ENCODE peak calls at places on chromosomes 4 and X, in eight cellular contexts. O is AG09309, H is breast epithelium, S is omental fat pad, G is psoas muscle, P is coronary artery, R is cardiac muscle cell, L is stomach. D is an unnamed sample.

GRCh38 chr4:110867251-110867960 is 244.5 kb upstream of the PITX2 start:
- DNase-seq in R (no peak), G (no peak), L (no peak), P (no peak), H (no peak), S (no peak), O (no peak), D (no peak)

GRCh38 chr4:10809905-10810304 is 125.3 kb upstream of the CLNK start:
- DNase-seq in P (no peak), S (no peak), R (no peak), O (no peak), G (no peak), L (no peak), H (no peak), D (no peak)

GRCh38 chrX:100085851-100086250 is 324.2 kb downstream of the PCDH19 start:
- DNase-seq in P (no peak), G (no peak), O (no peak), S (no peak), R (no peak), H (no peak), L (no peak), D (no peak)

GRCh38 chrX:19897087-19897486 is 9.7 kb upstream of the SH3KBP1 start:
- DNase-seq in L (no peak), O (no peak), S (no peak), R (no peak), G (no peak), H (no peak), P (no peak), D (no peak)

GRCh38 chrX:136849395-136849794 is 31.1 kb downstream of the RBMX start:
- DNase-seq in H (no peak), R (no peak), P (no peak), L (no peak), S (no peak), G (no peak), O (no peak), D (no peak)

GRCh38 chr4:46844325-46844917 is 64.6 kb downstream of the COX7B2 start:
- DNase-seq in G (no peak), L (peak), O (peak), R (peak), S (no peak), H (no peak), P (no peak), D (peak)

GRCh38 chrX:769796-770195 is 139.2 kb downstream of the SHOX start:
- DNase-seq in R (no peak), H (no peak), L (no peak), S (no peak), P (peak), G (no peak), O (no peak), D (no peak)

GRCh38 chr4:17447056-17447455 is 64.8 kb downstream of the QDPR start:
- DNase-seq in L (no peak), P (no peak), S (no peak), G (no peak), O (no peak), R (no peak), H (no peak), D (no peak)

GRCh38 chr4:151485541-151486131 is 76.7 kb downstream of the FHIP1A start:
- DNase-seq in G (no peak), P (no peak), O (peak), R (no peak), H (no peak), S (no peak), L (no peak), D (no peak)

GRCh38 chrX:95063554-95063953 is 1389.5 kb downstream of the FAM133A start:
- DNase-seq in O (no peak), P (no peak), S (no peak), R (peak), L (no peak), G (no peak), H (no peak), D (no peak)

GRCh38 chrX:2811271-2811670 is 17.5 kb upstream of the GYG2 start:
- DNase-seq in P (peak), R (no peak), L (no peak), S (no peak), H (no peak), G (no peak), O (no peak), D (no peak)

GRCh38 chr4:93317046-93317445 is 511.5 kb upstream of the ATOH1 start:
- DNase-seq in O (no peak), S (no peak), R (no peak), L (no peak), H (no peak), G (no peak), P (no peak), D (no peak)

GRCh38 chr4:3145251-3145908 is 70.9 kb downstream of the HTT start:
- DNase-seq in R (peak), P (no peak), G (no peak), H (no peak), S (no peak), O (no peak), L (no peak), D (no peak)

GRCh38 chrX:20857746-20858145 is 516.5 kb upstream of the CNKSR2 start:
- DNase-seq in R (peak), O (no peak), G (no peak), H (no peak), S (no peak), P (no peak), L (no peak), D (no peak)

GRCh38 chr4:54539500-54540029 is 118.2 kb upstream of the KIT start:
- DNase-seq in S (no peak), G (peak), L (peak), R (peak), H (peak), O (no peak), P (no peak), D (peak)

GRCh38 chr4:41360214-41360910 is 103.6 kb downstream of the UCHL1 start:
- DNase-seq in O (no peak), P (peak), S (no peak), H (peak), R (peak), L (peak), G (peak), D (peak)

GRCh38 chr4:128716325-128716724 is 93.2 kb upstream of the JADE1 start:
- DNase-seq in G (no peak), L (no peak), O (no peak), R (no peak), H (no peak), P (no peak), S (no peak), D (no peak)

GRCh38 chr4:2068566-2068965 is 9.4 kb downstream of the NAT8L start:
- DNase-seq in H (no peak), P (no peak), R (no peak), S (no peak), G (no peak), L (no peak), O (no peak), D (no peak)

GRCh38 chrX:140141444-140142029 is 176.2 kb upstream of the CXorf66 start:
- DNase-seq in G (no peak), H (no peak), P (no peak), O (no peak), R (peak), L (peak), S (no peak), D (peak)

GRCh38 chr4:127055349-127055748 is 577.4 kb upstream of the INTU start:
- DNase-seq in O (no peak), R (peak), S (no peak), L (no peak), P (no peak), H (no peak), G (no peak), D (no peak)

GRCh38 chrX:19682712-19683331 is 167.5 kb upstream of the MAP3K15 start:
- DNase-seq in O (peak), S (no peak), H (no peak), G (peak), L (peak), R (peak), P (peak), D (no peak)

GRCh38 chr4:122827899-122828601 is 1.4 kb downstream of the FGF2 start:
- DNase-seq in H (no peak), R (peak), S (peak), P (no peak), L (no peak), O (no peak), G (no peak), D (peak)

GRCh38 chrX:57156397-57157049 is 19.3 kb upstream of the SPIN2A start:
- DNase-seq in G (no peak), R (peak), O (peak), S (no peak), H (no peak), L (peak), P (no peak), D (peak)

GRCh38 chr4:41701961-41702360 is 46.6 kb downstream of the PHOX2B start:
- DNase-seq in P (no peak), R (no peak), S (no peak), G (no peak), H (no peak), O (no peak), L (no peak), D (no peak)

GRCh38 chr4:103948244-103949018 is 228.6 kb upstream of the TACR3 start:
- DNase-seq in R (no peak), L (no peak), S (no peak), P (no peak), O (no peak), G (no peak), H (no peak), D (peak)

GRCh38 chr4:8325284-8325973 is 55.9 kb downstream of the HTRA3 start:
- DNase-seq in S (no peak), R (no peak), P (peak), H (peak), L (peak), G (no peak), O (no peak), D (no peak)

GRCh38 chr4:183636923-183637322 is 22.1 kb downstream of the RWDD4 start:
- DNase-seq in L (no peak), O (no peak), S (no peak), R (peak), P (no peak), G (no peak), H (no peak), D (peak)

GRCh38 chr4:113086172-113086695 is 36.8 kb downstream of the ANK2 start:
- DNase-seq in H (no peak), R (peak), P (no peak), S (no peak), L (no peak), O (no peak), G (no peak), D (no peak)

GRCh38 chr4:10441512-10441911 is 15.7 kb downstream of the ZNF518B start:
- DNase-seq in P (no peak), G (no peak), O (no peak), S (no peak), H (no peak), R (no peak), L (no peak), D (no peak)

GRCh38 chrX:68411729-68412128 is 21.6 kb downstream of the OPHN1 start:
- DNase-seq in O (no peak), S (no peak), G (no peak), H (no peak), R (no peak), L (no peak), P (no peak), D (no peak)

GRCh38 chr4:76984127-76984526 is 34.6 kb downstream of the SEPTIN11 start:
- DNase-seq in G (no peak), R (peak), P (no peak), O (no peak), S (no peak), H (no peak), L (no peak), D (no peak)

GRCh38 chrX:97057349-97057909 is 173.7 kb downstream of the RPA4 start:
- DNase-seq in G (no peak), S (no peak), H (no peak), L (no peak), O (no peak), P (no peak), R (no peak), D (peak)

DNA sequence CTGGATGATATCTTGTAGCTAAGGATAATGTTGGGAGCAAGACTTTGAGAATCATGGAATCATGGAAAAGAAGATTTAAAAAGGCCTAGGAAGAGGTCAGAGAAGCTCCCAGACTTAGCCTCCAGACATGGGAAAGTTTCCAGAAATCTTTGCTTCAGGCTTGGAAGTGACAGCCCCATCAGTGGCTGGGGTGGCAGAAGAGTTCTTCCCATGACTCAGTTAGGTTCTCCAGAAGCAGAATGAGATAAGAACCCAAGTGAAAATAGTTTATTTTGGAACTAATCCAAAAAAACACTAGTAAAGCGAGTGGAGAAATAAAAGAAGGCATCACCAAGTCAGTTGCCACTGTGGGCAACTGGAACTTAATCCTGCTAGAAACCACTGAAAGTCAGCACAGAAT is 506.9 kb downstream of the MID1IP1 start:
- DNase-seq in P (no peak), S (no peak), H (no peak), O (no peak), G (no peak), R (peak), L (no peak), D (no peak)
- TF ChIP-seq CTCF in P (no peak), S (no peak), H (no peak), O (no peak), G (no peak), R (no peak), L (no peak), D (no peak)

DNA sequence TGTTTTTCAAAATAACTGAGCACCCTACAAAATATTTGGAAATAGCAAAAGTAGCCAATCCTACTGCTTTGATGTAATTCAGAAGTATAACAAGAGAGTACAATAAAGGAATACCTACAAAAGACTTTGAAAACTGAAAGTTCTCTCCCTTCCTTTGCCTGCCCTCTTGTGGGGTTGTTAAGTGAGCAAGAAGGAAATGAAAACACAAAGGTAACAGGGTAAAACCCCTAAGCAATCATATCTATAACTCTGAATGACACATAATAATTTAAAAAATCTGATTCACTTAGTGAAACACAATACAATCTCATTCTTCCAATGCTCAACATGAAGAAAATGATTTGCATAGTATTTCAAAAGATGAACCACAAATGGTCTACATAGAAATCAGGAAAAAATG is 98.2 kb downstream of the FRYL start:
- DNase-seq in R (peak), L (no peak), O (no peak), P (no peak), G (no peak), S (no peak), H (no peak), D (peak)
- TF ChIP-seq CTCF in R (peak), L (peak), O (peak), P (no peak), G (peak), S (no peak), H (no peak), D (peak)

DNA sequence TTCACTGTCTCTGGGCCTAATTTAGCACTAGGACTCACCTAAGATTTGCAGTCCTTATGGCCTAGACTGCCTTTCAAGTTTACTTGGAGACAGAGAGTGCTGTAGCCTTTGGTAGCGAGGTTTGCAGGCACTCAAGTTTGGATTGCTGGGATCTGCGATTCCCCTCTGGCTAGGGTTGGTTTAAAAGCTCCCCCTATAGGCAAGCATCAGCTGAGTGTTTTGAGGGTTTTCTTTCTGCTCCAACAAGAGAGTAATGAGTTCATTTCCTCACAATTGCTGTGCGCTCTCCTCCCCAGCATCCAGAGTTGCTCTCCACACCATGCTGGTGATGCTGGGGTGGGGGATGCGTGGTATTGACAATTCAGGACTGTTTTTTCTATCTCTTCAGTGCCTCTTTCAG is 206.9 kb downstream of the GLUD2 start:
- DNase-seq in R (peak), S (no peak), G (no peak), L (no peak), O (no peak), P (no peak), H (no peak), D (peak)
- TF ChIP-seq CTCF in R (peak), S (no peak), G (no peak), L (no peak), O (no peak), P (no peak), H (no peak), D (no peak)

GRCh38 chr4:169270810-169271691 is at the start of gene SH3RF1:
- DNase-seq in P (peak), R (peak), G (peak), O (no peak), H (peak), L (peak), S (peak), D (peak)
- TF ChIP-seq CTCF in P (peak), R (peak), G (peak), O (peak), H (peak), L (peak), S (no peak), D (no peak)

DNA sequence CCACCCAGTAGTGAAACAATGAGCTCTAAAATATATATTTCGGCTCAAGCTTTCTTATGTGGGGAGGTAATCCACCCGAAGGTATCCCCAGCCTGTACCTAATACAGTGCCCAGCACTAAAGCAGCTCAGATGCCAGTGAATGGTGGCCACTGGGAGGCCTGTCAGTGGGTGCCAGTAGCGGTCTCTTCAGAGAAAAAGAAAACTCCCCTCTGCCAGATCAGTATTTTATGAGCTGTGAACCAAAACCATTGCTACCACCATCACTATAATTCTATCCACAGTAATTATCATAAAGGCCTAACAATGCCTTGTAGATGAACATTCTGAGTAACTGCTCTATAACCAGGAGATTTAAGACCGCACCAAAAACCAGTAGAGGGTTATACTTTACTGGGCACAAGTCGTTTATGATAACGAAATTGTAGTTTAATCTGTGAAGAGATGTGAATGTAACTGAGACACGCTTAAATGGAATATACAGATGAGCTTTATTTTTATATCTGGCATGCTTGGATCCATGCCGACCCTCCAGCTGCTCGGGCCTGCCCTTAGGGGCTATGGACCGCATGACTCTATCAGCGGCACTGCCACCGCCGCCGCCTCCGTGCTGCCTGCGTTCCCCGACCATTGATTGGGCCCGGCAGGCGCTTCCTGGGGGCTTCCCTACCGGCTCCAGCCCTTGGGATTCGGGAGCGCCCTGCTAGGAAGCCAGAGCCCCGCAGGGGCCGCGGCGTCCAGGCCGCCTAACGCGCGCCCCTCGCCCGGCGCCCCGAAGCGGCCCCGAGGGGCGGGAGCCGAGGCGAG is 586 bp upstream of the NFKB1 start:
- DNase-seq in P (peak), R (peak), L (peak), O (no peak), H (peak), G (peak), S (peak), D (peak)
- TF ChIP-seq CTCF in P (no peak), R (no peak), L (no peak), O (peak), H (no peak), G (no peak), S (no peak), D (no peak)

DNA sequence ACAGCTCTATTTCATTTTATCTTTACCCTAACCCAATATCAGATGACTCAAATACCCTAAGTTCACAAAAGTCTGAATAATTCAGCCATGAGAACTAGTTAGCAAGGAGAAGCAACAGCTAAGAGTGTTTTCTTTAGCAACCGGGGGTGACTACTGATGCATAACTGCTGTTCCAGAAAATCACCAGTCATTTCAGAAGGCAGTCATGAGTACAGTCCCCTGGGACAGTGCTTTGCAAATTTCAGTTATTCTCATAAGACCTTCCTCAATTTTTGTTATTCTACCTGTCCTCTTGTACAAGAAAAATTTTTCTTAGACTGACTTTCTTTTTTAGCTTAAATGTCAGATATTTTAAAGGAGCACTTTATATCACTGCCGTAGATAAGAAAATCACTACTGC is 16.4 kb downstream of the BANK1 start:
- DNase-seq in P (no peak), R (peak), G (no peak), O (no peak), S (no peak), H (no peak), L (no peak), D (no peak)
- TF ChIP-seq CTCF in P (no peak), R (no peak), G (no peak), O (no peak), S (no peak), H (no peak), L (no peak), D (no peak)

GRCh38 chr4:99885063-99885664 is 9.1 kb downstream of the LAMTOR3 start:
- DNase-seq in R (peak), O (no peak), L (no peak), S (no peak), G (no peak), H (no peak), P (no peak), D (peak)
- TF ChIP-seq CTCF in R (peak), O (peak), L (no peak), S (no peak), G (peak), H (peak), P (no peak), D (no peak)